ENCODE peak calls at places on chromosomes 2 and 18, in four cellular contexts. X is KBM-7; R is endothelial cell; S is activated effector memory CD4-positive, alpha-beta T cell treated with anti-CD3 and anti-CD28 coated beads, Interleukin-2, amount 50 U/mL, for 16 hours. Y is an unnamed sample.

GRCh38 chr2:79585701-79586428 is 73.0 kb downstream of the CTNNA2 start:
- DNase-seq in X (peak), R (no peak), S (no peak), Y (no peak)

GRCh38 chr2:46438794-46439193 is 40.6 kb upstream of the TMEM247 start:
- DNase-seq in X (no peak), R (no peak), S (no peak), Y (no peak)

GRCh38 chr2:60515751-60516226 is 37.7 kb downstream of the BCL11A start:
- DNase-seq in X (peak), R (no peak), S (no peak), Y (no peak)

GRCh38 chr2:191166111-191166755 is 15.4 kb upstream of the STAT4 start:
- DNase-seq in X (no peak), R (no peak), S (no peak), Y (no peak)

GRCh38 chr2:187409682-187410081 is 38.4 kb downstream of the CALCRL start:
- DNase-seq in X (no peak), R (no peak), S (no peak), Y (no peak)

GRCh38 chr18:28952339-28952738 is 775.4 kb upstream of the CDH2 start:
- DNase-seq in X (no peak), R (no peak), S (no peak), Y (no peak)

GRCh38 chr2:237687666-237688065 is 60.3 kb downstream of the LRRFIP1 start:
- DNase-seq in X (peak), R (no peak), S (peak), Y (peak)

GRCh38 chr2:199484927-199485326 is 27.2 kb upstream of the SATB2 start:
- DNase-seq in X (peak), R (no peak), S (no peak), Y (no peak)

GRCh38 chr2:175396696-175397095 is 215.2 kb upstream of the ATP5MC3 start:
- DNase-seq in X (no peak), R (no peak), S (no peak), Y (no peak)

GRCh38 chr18:11309172-11309571 is 159.8 kb upstream of the PIEZO2 start:
- DNase-seq in X (peak), R (no peak), S (no peak), Y (no peak)

GRCh38 chr2:172870396-172870795 is 134.8 kb downstream of the RAPGEF4 start:
- DNase-seq in X (no peak), R (no peak), S (no peak), Y (no peak)

GRCh38 chr2:12544221-12544558 is 172.5 kb upstream of the TRIB2 start:
- DNase-seq in X (no peak), R (no peak), S (no peak), Y (no peak)